ENCODE peak calls at places on chromosomes 1 and 21, in eight cellular contexts. One of them, this sample, is unnamed.

GRCh38 chr21:46006547-46007497 is 25.3 kb downstream of the COL6A1 start:
- DNase-seq in cardiac muscle cell: no peak
- DNase-seq in lung: peak; percentile 26
- DNase-seq in ovary: no peak
- DNase-seq in bronchial epithelial cell: no peak
- DNase-seq in astrocyte of the spinal cord: no peak
- DNase-seq in hepatocyte: no peak
- DNase-seq in heart left ventricle: no peak
- DNase-seq in this sample: no peak

GRCh38 chr1:44220755-44221154 is 7.5 kb downstream of the DMAP1 start:
- DNase-seq in heart left ventricle: no peak
- DNase-seq in lung: no peak
- DNase-seq in astrocyte of the spinal cord: no peak
- DNase-seq in ovary: no peak
- DNase-seq in bronchial epithelial cell: no peak
- DNase-seq in cardiac muscle cell: no peak
- DNase-seq in hepatocyte: no peak
- DNase-seq in this sample: no peak

GRCh38 chr1:222586842-222587241 is 2.9 kb downstream of the TAF1A start:
- DNase-seq in hepatocyte: no peak
- DNase-seq in cardiac muscle cell: no peak
- DNase-seq in bronchial epithelial cell: no peak
- DNase-seq in lung: no peak
- DNase-seq in astrocyte of the spinal cord: no peak
- DNase-seq in ovary: no peak
- DNase-seq in heart left ventricle: no peak
- DNase-seq in this sample: no peak

GRCh38 chr1:36411674-36412648 is 14.3 kb upstream of the LSM10 start:
- DNase-seq in lung: no peak
- DNase-seq in hepatocyte: no peak
- DNase-seq in ovary: no peak
- DNase-seq in cardiac muscle cell: peak; percentile 51
- DNase-seq in astrocyte of the spinal cord: peak; percentile 17
- DNase-seq in heart left ventricle: no peak
- DNase-seq in bronchial epithelial cell: peak; percentile 54
- DNase-seq in this sample: no peak

GRCh38 chr1:239354211-239354610 is 32.2 kb upstream of the CHRM3 start:
- DNase-seq in bronchial epithelial cell: no peak
- DNase-seq in heart left ventricle: no peak
- DNase-seq in hepatocyte: no peak
- DNase-seq in astrocyte of the spinal cord: no peak
- DNase-seq in cardiac muscle cell: no peak
- DNase-seq in lung: no peak
- DNase-seq in ovary: no peak
- DNase-seq in this sample: no peak

GRCh38 chr1:214570442-214570841 is 19.0 kb upstream of the PTPN14 start:
- DNase-seq in lung: no peak
- DNase-seq in heart left ventricle: no peak
- DNase-seq in cardiac muscle cell: peak; percentile 48
- DNase-seq in hepatocyte: no peak
- DNase-seq in bronchial epithelial cell: peak; percentile 90
- DNase-seq in ovary: no peak
- DNase-seq in astrocyte of the spinal cord: peak; percentile 67
- DNase-seq in this sample: no peak

GRCh38 chr1:166114419-166114818 is 52.4 kb downstream of the FAM78B start:
- DNase-seq in hepatocyte: no peak
- DNase-seq in cardiac muscle cell: no peak
- DNase-seq in bronchial epithelial cell: no peak
- DNase-seq in ovary: no peak
- DNase-seq in lung: no peak
- DNase-seq in astrocyte of the spinal cord: no peak
- DNase-seq in heart left ventricle: no peak
- DNase-seq in this sample: no peak

GRCh38 chr21:14121719-14122118 is 89.0 kb downstream of the LIPI start:
- DNase-seq in cardiac muscle cell: no peak
- DNase-seq in bronchial epithelial cell: peak; percentile 4
- DNase-seq in lung: no peak
- DNase-seq in astrocyte of the spinal cord: no peak
- DNase-seq in hepatocyte: no peak
- DNase-seq in heart left ventricle: no peak
- DNase-seq in ovary: no peak
- DNase-seq in this sample: no peak

DNA sequence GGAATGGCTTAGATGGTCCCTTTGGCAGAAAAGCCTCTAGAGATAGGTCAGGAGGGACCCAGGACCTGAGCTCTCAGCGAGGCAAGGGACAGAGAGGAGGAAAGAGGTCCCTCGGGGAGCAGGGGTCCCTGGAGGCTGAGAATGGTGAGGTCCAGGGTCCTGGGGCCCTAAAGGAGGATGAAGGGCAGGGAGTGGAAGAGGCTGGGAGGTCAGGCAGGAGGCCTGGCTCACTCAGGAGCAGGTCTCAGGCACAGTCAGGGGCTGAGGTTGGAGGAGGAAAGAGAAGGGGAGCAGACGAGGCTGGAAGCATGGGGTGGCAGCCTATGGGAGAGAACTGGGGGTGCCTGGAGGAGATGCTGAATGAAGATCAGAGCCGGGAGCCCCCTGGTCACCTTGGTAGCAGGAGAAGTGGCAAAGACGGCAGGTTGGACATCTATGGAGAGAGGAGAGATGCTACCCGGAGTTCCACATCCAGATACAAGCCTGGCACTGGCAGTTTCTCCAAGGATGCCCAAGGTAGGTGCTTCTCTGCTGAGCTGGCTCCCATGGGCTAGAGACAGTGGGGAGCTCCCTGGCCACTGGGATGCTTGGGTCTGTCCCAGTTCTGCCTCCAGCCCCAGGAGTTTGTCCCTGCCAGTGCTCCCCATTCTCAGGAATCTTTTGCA is 22.6 kb downstream of the IGFN1 start:
- DNase-seq in astrocyte of the spinal cord: no peak
- DNase-seq in heart left ventricle: no peak
- DNase-seq in ovary: no peak
- DNase-seq in lung: no peak
- DNase-seq in hepatocyte: no peak
- DNase-seq in bronchial epithelial cell: no peak
- DNase-seq in cardiac muscle cell: no peak
- DNase-seq in this sample: peak; percentile 11
- TF ChIP-seq CTCF in astrocyte of the spinal cord: no peak
- TF ChIP-seq CTCF in heart left ventricle: no peak
- TF ChIP-seq CTCF in ovary: no peak
- TF ChIP-seq CTCF in lung: no peak
- TF ChIP-seq CTCF in hepatocyte: no peak
- TF ChIP-seq CTCF in bronchial epithelial cell: no peak
- TF ChIP-seq CTCF in cardiac muscle cell: no peak
- TF ChIP-seq CTCF in this sample: no peak

DNA sequence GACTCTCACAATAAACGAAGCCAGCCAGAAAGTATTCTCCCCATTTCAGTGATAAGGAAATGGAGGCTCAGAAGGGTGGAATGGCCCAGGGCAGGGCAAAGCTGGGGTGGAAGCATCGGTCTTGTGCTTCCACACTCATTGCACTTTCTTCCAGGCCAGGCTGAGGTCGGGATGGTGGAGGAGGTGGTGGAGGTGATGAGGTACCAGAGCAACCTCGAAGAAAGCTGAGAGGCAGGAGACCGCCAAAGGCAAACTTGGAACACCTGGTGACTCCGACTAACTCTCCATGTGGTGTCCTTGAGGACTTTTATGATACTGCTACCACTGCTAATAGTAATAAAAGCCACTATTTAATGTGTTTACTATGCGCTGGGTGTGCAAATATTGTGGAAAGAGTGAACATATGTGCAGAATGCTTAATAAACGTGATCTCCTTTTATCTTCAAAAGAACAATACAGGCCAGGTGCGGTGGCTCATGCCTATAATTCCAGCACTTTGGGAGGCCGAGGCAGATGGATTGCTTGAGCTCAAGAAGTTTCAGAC is 16.9 kb upstream of the BTG2 start:
- DNase-seq in lung: no peak
- DNase-seq in bronchial epithelial cell: no peak
- DNase-seq in astrocyte of the spinal cord: no peak
- DNase-seq in heart left ventricle: no peak
- DNase-seq in ovary: no peak
- DNase-seq in hepatocyte: peak; percentile 46
- DNase-seq in cardiac muscle cell: no peak
- DNase-seq in this sample: peak; percentile 29
- H3K4me3 ChIP-seq in lung: no peak overlapping the region
- H3K4me3 ChIP-seq in bronchial epithelial cell: no peak overlapping the region
- H3K4me3 ChIP-seq in astrocyte of the spinal cord: no peak overlapping the region
- H3K4me3 ChIP-seq in heart left ventricle: no peak overlapping the region
- H3K4me3 ChIP-seq in ovary: no peak overlapping the region
- H3K4me3 ChIP-seq in hepatocyte: no peak overlapping the region
- H3K4me3 ChIP-seq in cardiac muscle cell: no peak overlapping the region
- H3K4me3 ChIP-seq in this sample: no peak overlapping the region

GRCh38 chr1:179591592-179592580 is at the start of gene TDRD5:
- DNase-seq in ovary: no peak
- DNase-seq in heart left ventricle: no peak
- DNase-seq in hepatocyte: no peak
- DNase-seq in lung: no peak
- DNase-seq in bronchial epithelial cell: no peak
- DNase-seq in astrocyte of the spinal cord: no peak
- DNase-seq in cardiac muscle cell: peak; percentile 25
- DNase-seq in this sample: no peak
- TF ChIP-seq CTCF in ovary: no peak
- TF ChIP-seq CTCF in heart left ventricle: no peak
- TF ChIP-seq CTCF in hepatocyte: no peak
- TF ChIP-seq CTCF in lung: no peak
- TF ChIP-seq CTCF in bronchial epithelial cell: no peak
- TF ChIP-seq CTCF in astrocyte of the spinal cord: no peak
- TF ChIP-seq CTCF in cardiac muscle cell: no peak
- TF ChIP-seq CTCF in this sample: no peak

GRCh38 chr1:175445661-175446060 is 253.1 kb upstream of the KIAA0040 start:
- DNase-seq in hepatocyte: no peak
- DNase-seq in cardiac muscle cell: no peak
- DNase-seq in bronchial epithelial cell: no peak
- DNase-seq in ovary: no peak
- DNase-seq in astrocyte of the spinal cord: no peak
- DNase-seq in heart left ventricle: no peak
- DNase-seq in lung: no peak
- DNase-seq in this sample: no peak
- H3K4me3 ChIP-seq in hepatocyte: no peak overlapping the region
- H3K4me3 ChIP-seq in cardiac muscle cell: no peak overlapping the region
- H3K4me3 ChIP-seq in bronchial epithelial cell: no peak overlapping the region
- H3K4me3 ChIP-seq in ovary: no peak overlapping the region
- H3K4me3 ChIP-seq in astrocyte of the spinal cord: no peak overlapping the region
- H3K4me3 ChIP-seq in heart left ventricle: no peak overlapping the region
- H3K4me3 ChIP-seq in lung: no peak overlapping the region
- H3K4me3 ChIP-seq in this sample: no peak overlapping the region

GRCh38 chr1:111197598-111198289 is 2.7 kb downstream of the DENND2D start:
- DNase-seq in heart left ventricle: no peak
- DNase-seq in astrocyte of the spinal cord: no peak
- DNase-seq in cardiac muscle cell: peak; percentile 58
- DNase-seq in hepatocyte: no peak
- DNase-seq in lung: no peak
- DNase-seq in bronchial epithelial cell: no peak
- DNase-seq in ovary: no peak
- DNase-seq in this sample: peak; percentile 59
- TF ChIP-seq CTCF in heart left ventricle: no peak
- TF ChIP-seq CTCF in astrocyte of the spinal cord: no peak
- TF ChIP-seq CTCF in cardiac muscle cell: peak; percentile 54
- TF ChIP-seq CTCF in hepatocyte: peak; percentile 13
- TF ChIP-seq CTCF in lung: peak; percentile 8
- TF ChIP-seq CTCF in bronchial epithelial cell: peak; percentile 22
- TF ChIP-seq CTCF in ovary: no peak
- TF ChIP-seq CTCF in this sample: peak; percentile 80

GRCh38 chr1:229341811-229342304 is 989 bp downstream of the CCSAP start:
- DNase-seq in cardiac muscle cell: peak; percentile 38
- DNase-seq in heart left ventricle: no peak
- DNase-seq in bronchial epithelial cell: no peak
- DNase-seq in astrocyte of the spinal cord: peak; percentile 4
- DNase-seq in lung: no peak
- DNase-seq in ovary: no peak
- DNase-seq in hepatocyte: no peak
- DNase-seq in this sample: no peak

GRCh38 chr1:229339520-229339919 is 3.3 kb downstream of the CCSAP start:
- DNase-seq in heart left ventricle: no peak
- DNase-seq in ovary: no peak
- DNase-seq in hepatocyte: no peak
- DNase-seq in lung: no peak
- DNase-seq in bronchial epithelial cell: no peak
- DNase-seq in cardiac muscle cell: no peak
- DNase-seq in astrocyte of the spinal cord: no peak
- DNase-seq in this sample: no peak

GRCh38 chr1:229342305-229342901 is 444 bp downstream of the CCSAP start:
- DNase-seq in astrocyte of the spinal cord: peak; percentile 70
- DNase-seq in hepatocyte: peak; percentile 91
- DNase-seq in bronchial epithelial cell: peak; percentile 40
- DNase-seq in cardiac muscle cell: peak; percentile 75
- DNase-seq in heart left ventricle: peak; percentile 85
- DNase-seq in ovary: peak; percentile 86
- DNase-seq in lung: peak; percentile 81
- DNase-seq in this sample: peak; percentile 71

GRCh38 chr1:229339086-229339485 is 3.8 kb downstream of the CCSAP start:
- DNase-seq in heart left ventricle: no peak
- DNase-seq in bronchial epithelial cell: no peak
- DNase-seq in ovary: no peak
- DNase-seq in hepatocyte: no peak
- DNase-seq in lung: no peak
- DNase-seq in astrocyte of the spinal cord: no peak
- DNase-seq in cardiac muscle cell: no peak
- DNase-seq in this sample: no peak

GRCh38 chr1:229340496-229340895 is 2.4 kb downstream of the CCSAP start:
- DNase-seq in lung: no peak
- DNase-seq in astrocyte of the spinal cord: no peak
- DNase-seq in ovary: no peak
- DNase-seq in heart left ventricle: no peak
- DNase-seq in cardiac muscle cell: no peak
- DNase-seq in hepatocyte: no peak
- DNase-seq in bronchial epithelial cell: no peak
- DNase-seq in this sample: no peak
- H3K4me3 ChIP-seq in lung: no peak overlapping the region
- H3K4me3 ChIP-seq in astrocyte of the spinal cord: no peak overlapping the region
- H3K4me3 ChIP-seq in ovary: no peak overlapping the region
- H3K4me3 ChIP-seq in heart left ventricle: no peak overlapping the region
- H3K4me3 ChIP-seq in cardiac muscle cell: no peak overlapping the region
- H3K4me3 ChIP-seq in hepatocyte: no peak overlapping the region
- H3K4me3 ChIP-seq in bronchial epithelial cell: no peak overlapping the region
- H3K4me3 ChIP-seq in this sample: no peak overlapping the region

This sample was measured in WERI-Rb-1.